ENCODE peak calls at places on chromosomes 1 and 21, in six cellular contexts. K, F, Q, P, X and H are unnamed samples.

GRCh38 chr1:230632273-230632873 is 9.9 kb upstream of the COG2 start:
- DNase-seq in F (peak), Q (peak), X (no peak), K (no peak), P (no peak), H (peak)

GRCh38 chr1:15353839-15354579 is 55.7 kb upstream of the EFHD2 start:
- DNase-seq in P (no peak), K (no peak), F (no peak), X (no peak), Q (no peak), H (no peak)

GRCh38 chr21:45954271-45954670 is 27.3 kb upstream of the COL6A1 start:
- DNase-seq in X (no peak), Q (no peak), P (no peak), K (no peak), F (no peak), H (no peak)

GRCh38 chr1:231707407-231707806 is 80.8 kb downstream of the DISC1 start:
- DNase-seq in Q (no peak), K (no peak), F (no peak), X (no peak), P (no peak), H (no peak)

GRCh38 chr1:206685256-206685748 is 597 bp downstream of the MAPKAPK2 start:
- DNase-seq in F (peak), X (peak), K (peak), Q (peak), P (peak), H (peak)

GRCh38 chr1:205310981-205311704 is 10.4 kb downstream of the NUAK2 start:
- DNase-seq in Q (no peak), F (no peak), K (no peak), X (no peak), P (no peak), H (no peak)

GRCh38 chr21:42550817-42551216 is 37.2 kb downstream of the SLC37A1 start:
- DNase-seq in P (no peak), F (no peak), Q (no peak), K (peak), X (peak), H (no peak)

GRCh38 chr1:30191154-30191702 is 532.2 kb downstream of the MATN1 start:
- DNase-seq in K (no peak), Q (no peak), X (no peak), P (peak), F (peak), H (no peak)

GRCh38 chr1:115717541-115717940 is 51.0 kb downstream of the CASQ2 start:
- DNase-seq in F (peak), X (peak), Q (peak), P (peak), K (no peak), H (peak)

GRCh38 chr1:34591751-34592629 is 162.9 kb upstream of the GJB5 start:
- DNase-seq in Q (no peak), X (no peak), F (no peak), P (no peak), K (no peak), H (no peak)

GRCh38 chr1:995665-996633 is 3.9 kb downstream of the HES4 start:
- DNase-seq in K (peak), F (no peak), X (no peak), Q (no peak), P (no peak), H (no peak)

GRCh38 chr1:28287315-28287714 is 28.0 kb downstream of the SESN2 start:
- DNase-seq in K (no peak), X (no peak), F (no peak), P (no peak), Q (no peak), H (no peak)

GRCh38 chr21:45421071-45421845 is 16.3 kb downstream of the COL18A1 start:
- DNase-seq in F (peak), Q (no peak), X (peak), P (peak), K (peak), H (peak)

GRCh38 chr1:198677027-198677426 is 38.2 kb downstream of the PTPRC start:
- DNase-seq in X (no peak), K (no peak), F (no peak), P (no peak), Q (no peak), H (no peak)

GRCh38 chr21:36089946-36090345 is 20.1 kb downstream of the CBR1 start:
- DNase-seq in K (no peak), F (no peak), Q (no peak), P (no peak), X (no peak), H (no peak)

GRCh38 chr1:242427519-242427918 is 97.0 kb downstream of the PLD5 start:
- DNase-seq in P (no peak), K (no peak), X (no peak), F (no peak), Q (no peak), H (no peak)

GRCh38 chr1:111191496-111191895 is 8.9 kb downstream of the DENND2D start:
- DNase-seq in F (no peak), X (no peak), P (no peak), K (no peak), Q (no peak), H (no peak)

GRCh38 chr1:162849711-162850110 is 11.3 kb downstream of the CCDC190 start:
- DNase-seq in K (no peak), P (no peak), Q (no peak), F (no peak), X (no peak), H (no peak)

GRCh38 chr1:162844153-162844552 is 16.8 kb downstream of the CCDC190 start:
- DNase-seq in F (no peak), P (no peak), Q (no peak), K (no peak), X (no peak), H (no peak)

GRCh38 chr1:162851341-162851740 is 9.6 kb downstream of the CCDC190 start:
- DNase-seq in F (no peak), P (no peak), Q (no peak), K (no peak), X (no peak), H (no peak)

GRCh38 chr1:162847839-162848453 is 13.0 kb downstream of the CCDC190 start:
- DNase-seq in X (peak), Q (peak), K (peak), P (peak), F (peak), H (peak)

GRCh38 chr1:162846256-162847212 is 14.4 kb downstream of the CCDC190 start:
- DNase-seq in X (no peak), F (no peak), P (no peak), K (no peak), Q (no peak), H (no peak)
- TF ChIP-seq CTCF in X (no peak), F (no peak), P (no peak), K (no peak), Q (no peak), H (no peak)

DNA sequence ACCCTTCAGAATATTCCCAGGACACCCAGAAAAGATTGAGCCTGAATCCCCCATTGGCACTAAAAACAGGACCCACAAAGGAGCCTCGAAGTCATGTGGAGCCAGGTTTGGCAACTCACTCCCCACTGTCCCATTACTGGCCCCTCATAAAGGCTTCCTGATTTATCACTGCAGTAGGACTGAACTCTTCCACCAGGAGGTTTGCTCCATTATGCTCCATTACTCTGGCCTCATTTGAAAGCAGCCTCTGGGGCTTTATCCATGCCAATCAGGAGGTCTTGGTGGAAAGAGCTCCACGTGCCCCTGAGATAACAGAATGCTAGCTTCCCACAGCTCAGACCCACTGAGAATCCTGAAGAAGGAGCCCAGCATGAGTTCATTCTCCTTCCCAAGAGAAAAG is 76.4 kb downstream of the HIVEP3 start:
- DNase-seq in Q (no peak), F (no peak), P (no peak), X (no peak), K (no peak), H (no peak)
- TF ChIP-seq CTCF in Q (no peak), F (no peak), P (no peak), X (no peak), K (no peak), H (no peak)

GRCh38 chr1:6083385-6083784 is 37.7 kb downstream of the KCNAB2 start:
- DNase-seq in P (no peak), F (no peak), Q (no peak), K (no peak), X (no peak), H (no peak)

GRCh38 chr1:6080469-6080868 is 34.8 kb downstream of the KCNAB2 start:
- DNase-seq in X (no peak), F (no peak), P (no peak), K (no peak), Q (no peak), H (peak)

GRCh38 chr1:6083801-6084467 is 38.2 kb downstream of the KCNAB2 start:
- DNase-seq in Q (no peak), K (no peak), P (no peak), X (no peak), F (no peak), H (no peak)

GRCh38 chr1:6081901-6082300 is 36.2 kb downstream of the KCNAB2 start:
- DNase-seq in F (no peak), K (no peak), P (no peak), X (no peak), Q (no peak), H (no peak)

DNA sequence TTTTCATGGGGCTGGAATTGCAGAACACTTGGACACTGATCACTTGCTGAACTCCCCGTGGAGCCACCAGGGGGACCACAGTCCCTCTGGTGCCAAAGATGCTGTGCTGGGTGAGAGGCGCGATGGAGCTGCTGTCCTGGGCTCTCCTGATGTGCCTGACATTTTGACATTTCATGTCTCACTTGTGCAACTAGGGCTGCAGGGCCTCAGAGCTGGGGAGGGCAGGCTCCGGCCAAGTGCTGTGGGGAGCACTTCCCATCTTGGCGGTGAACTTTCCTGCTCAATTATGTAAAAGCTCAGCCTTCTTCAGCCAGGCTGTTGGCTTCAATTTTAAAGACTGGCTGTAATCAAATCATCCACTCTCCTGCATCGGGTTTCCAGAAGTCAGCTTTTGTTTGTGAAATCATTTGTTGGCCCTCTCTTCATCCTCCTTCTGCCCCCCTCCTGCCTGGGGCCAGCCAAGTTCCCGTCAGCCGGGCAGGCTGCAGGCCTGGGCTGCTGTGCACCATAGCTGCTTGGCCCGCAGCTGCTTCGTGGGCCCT is 36.8 kb downstream of the KCNAB2 start:
- DNase-seq in P (no peak), Q (peak), K (no peak), F (no peak), X (no peak), H (peak)
- TF ChIP-seq CTCF in P (no peak), Q (peak), K (peak), F (no peak), X (peak), H (peak)

GRCh38 chr1:152667625-152668024 is 4.4 kb downstream of the LCE2D start:
- DNase-seq in P (no peak), Q (no peak), F (no peak), X (no peak), K (no peak), H (no peak)
- TF ChIP-seq CTCF in P (no peak), Q (no peak), F (no peak), X (no peak), K (no peak), H (no peak)

DNA sequence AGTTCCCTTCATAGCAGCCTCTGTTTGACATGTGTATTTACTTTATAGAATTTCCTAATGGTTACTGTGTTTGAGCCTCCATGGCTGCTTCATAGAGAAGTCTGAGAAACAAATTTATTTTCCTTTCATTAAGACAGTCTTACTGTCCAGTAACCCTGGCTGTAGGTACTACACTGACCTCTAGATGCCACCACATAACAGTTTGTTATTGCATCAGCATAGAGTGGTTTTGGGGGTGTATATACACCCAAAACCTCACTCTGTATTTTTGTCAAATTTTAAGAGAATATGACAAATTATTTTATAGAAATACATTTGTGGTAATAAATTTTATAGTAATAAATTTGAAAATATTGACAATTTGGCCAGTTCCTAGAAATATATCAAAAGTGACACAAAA is 57.3 kb downstream of the OBSCN start:
- DNase-seq in F (no peak), X (no peak), P (no peak), K (no peak), Q (no peak), H (no peak)
- TF ChIP-seq CTCF in F (no peak), X (peak), P (no peak), K (no peak), Q (peak), H (no peak)

DNA sequence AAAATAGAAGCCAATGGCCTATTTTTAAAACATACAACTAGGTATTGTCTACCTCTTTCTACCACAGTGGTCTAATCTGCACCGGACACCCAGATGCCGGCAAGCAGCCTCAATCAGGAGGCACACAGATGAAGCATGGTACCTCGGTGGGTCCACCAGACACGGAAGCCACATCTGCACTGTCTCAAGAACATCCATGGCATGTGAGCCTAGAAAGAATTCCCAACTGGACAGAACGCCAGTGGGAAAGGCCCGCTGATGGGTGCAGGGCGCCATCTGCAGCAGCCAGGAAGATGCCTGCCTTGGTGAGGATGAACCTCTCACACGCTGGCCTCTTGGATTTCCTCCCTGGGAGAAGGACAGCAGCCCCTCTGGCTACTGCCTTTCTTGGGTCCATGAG is 79.5 kb downstream of the MRPL37 start:
- DNase-seq in Q (no peak), P (no peak), F (no peak), K (no peak), X (no peak), H (no peak)
- TF ChIP-seq CTCF in Q (no peak), P (no peak), F (no peak), K (no peak), X (no peak), H (no peak)

GRCh38 chr1:100543640-100544039 is 5.7 kb downstream of the GPR88 start:
- DNase-seq in K (no peak), F (peak), Q (no peak), P (no peak), X (peak), H (peak)
- TF ChIP-seq CTCF in K (peak), F (no peak), Q (peak), P (no peak), X (peak), H (no peak)

DNA sequence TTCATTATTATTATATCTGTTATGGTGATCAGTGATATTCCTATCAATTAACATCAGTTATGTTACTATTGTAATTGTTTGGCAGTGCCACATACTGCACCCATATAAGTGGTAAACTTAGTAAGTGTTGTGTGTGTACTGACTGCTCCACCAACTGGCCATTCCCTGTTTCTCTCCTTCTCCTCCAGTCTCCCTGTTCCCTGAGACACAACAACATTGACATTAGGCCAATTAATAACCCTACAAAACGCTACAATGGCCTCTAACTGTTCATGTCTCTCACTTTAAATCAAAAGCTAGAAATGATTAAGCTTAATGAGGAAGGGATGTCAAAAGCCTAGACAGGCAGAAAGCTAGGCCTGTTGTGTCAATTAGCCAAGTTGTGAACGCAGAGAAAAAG is 6.6 kb upstream of the THRAP3 start:
- DNase-seq in Q (no peak), K (no peak), P (no peak), F (peak), X (no peak), H (peak)
- TF ChIP-seq CTCF in Q (no peak), K (peak), P (no peak), F (no peak), X (no peak), H (no peak)